ENCODE peak calls at places on chromosomes 12 and 14, in nine cellular contexts. X is iris pigment epithelial cell; P is B cell; C is activated CD4-positive, alpha-beta T cell treated with anti-CD3 and anti-CD28 coated beads, Interleukin-2, amount 50 U/mL, for 1 hour; H is putamen; R is neural crest cell; I is OCI-M1; S is EH; N is CD8-positive, alpha-beta T cell. Y is an unnamed sample.

GRCh38 chr14:67680121-67680602 is 5.7 kb upstream of the VTI1B start:
- DNase-seq in R (no peak), N (no peak), C (no peak), I (peak), H (no peak), P (no peak), S (peak), X (peak), Y (no peak)

GRCh38 chr14:79972230-79972629 is 239.1 kb downstream of the DIO2 start:
- DNase-seq in I (no peak), S (peak), H (no peak), R (no peak), N (no peak), P (no peak), X (peak), C (no peak), Y (no peak)

GRCh38 chr12:102406033-102406584 is 74.3 kb downstream of the IGF1 start:
- DNase-seq in P (no peak), I (peak), C (no peak), S (no peak), R (no peak), X (no peak), N (no peak), H (peak), Y (no peak)

GRCh38 chr12:82650627-82651337 is 35.9 kb upstream of the TMTC2 start:
- DNase-seq in S (no peak), H (no peak), C (no peak), I (peak), R (no peak), X (peak), N (no peak), P (no peak), Y (no peak)

GRCh38 chr14:61107896-61108295 is 126.9 kb downstream of the SLC38A6 start:
- DNase-seq in P (no peak), I (no peak), X (no peak), R (no peak), S (no peak), H (no peak), C (no peak), N (no peak), Y (no peak)

GRCh38 chr14:102316048-102316745 is 3.3 kb upstream of the ZNF839 start:
- DNase-seq in N (no peak), S (peak), R (peak), P (no peak), I (peak), X (peak), H (peak), C (peak), Y (peak)

GRCh38 chr14:64696355-64696844 is 7.8 kb upstream of the PLEKHG3 start:
- DNase-seq in H (no peak), C (no peak), N (no peak), I (no peak), S (peak), R (no peak), X (no peak), P (no peak), Y (no peak)

GRCh38 chr12:130041983-130042812 is 120.1 kb upstream of the FZD10 start:
- DNase-seq in R (peak), N (peak), C (peak), I (no peak), H (peak), S (no peak), P (no peak), X (no peak), Y (no peak)

GRCh38 chr12:88145567-88146347 is 3.6 kb downstream of the TMTC3 start:
- DNase-seq in H (no peak), R (no peak), N (no peak), X (no peak), P (no peak), S (no peak), C (no peak), I (no peak), Y (no peak)